ENCODE peak calls at places on chromosomes 11 and 22, in nine cellular contexts. C is testis, L is tibial nerve, B is uterus, Y is HFFc6, Q is right lobe of liver, A is IMR-90, G is ovary, W is K562. I is an unnamed sample.

GRCh38 chr22:26669060-26669481 is 11.7 kb downstream of the MIAT start:
- DNase-seq in C (no peak), L (no peak), B (no peak), Y (peak), Q (no peak), A (peak), G (no peak), W (no peak), I (no peak)

GRCh38 chr22:24875862-24876506 is 70.0 kb downstream of the SGSM1 start:
- DNase-seq in C (peak), L (no peak), B (no peak), Y (no peak), Q (no peak), A (no peak), G (no peak), W (peak), I (peak)

GRCh38 chr11:64536997-64537396 is 54.0 kb upstream of the SLC22A12 start:
- DNase-seq in C (no peak), L (no peak), B (no peak), Y (no peak), Q (no peak), A (no peak), G (no peak), W (no peak), I (no peak)

GRCh38 chr11:34446389-34446788 is 7.7 kb downstream of the CAT start:
- DNase-seq in C (no peak), L (no peak), B (no peak), Y (no peak), Q (no peak), A (no peak), G (no peak), W (peak), I (no peak)

GRCh38 chr11:78318733-78319132 is 98.9 kb downstream of the GAB2 start:
- DNase-seq in C (no peak), L (no peak), B (no peak), Y (no peak), Q (no peak), A (no peak), G (no peak), W (no peak), I (no peak)

GRCh38 chr22:38441620-38442287 is 13.2 kb downstream of the KCNJ4 start:
- DNase-seq in C (no peak), L (no peak), B (no peak), Y (no peak), Q (no peak), A (no peak), G (no peak), W (no peak), I (no peak)

GRCh38 chr11:1748467-1749019 is 1.9 kb downstream of the IFITM10 start:
- DNase-seq in C (no peak), L (no peak), B (no peak), Y (no peak), Q (no peak), A (no peak), G (no peak), W (no peak), I (no peak)

GRCh38 chr22:37983860-37984791 is at the start of gene SOX10:
- DNase-seq in C (no peak), L (no peak), B (no peak), Y (no peak), Q (no peak), A (no peak), G (no peak), W (no peak), I (no peak)

GRCh38 chr11:62727833-62728721 is at the start of gene TTC9C:
- DNase-seq in C (peak), L (peak), B (peak), Y (peak), Q (peak), A (peak), G (peak), W (peak), I (peak)

GRCh38 chr11:117634756-117635593 is 162.0 kb downstream of the DSCAML1 start:
- DNase-seq in C (no peak), L (no peak), B (no peak), Y (peak), Q (no peak), A (no peak), G (no peak), W (no peak), I (no peak)

GRCh38 chr11:965206-965775 is 39.6 kb downstream of the AP2A2 start:
- DNase-seq in C (no peak), L (no peak), B (no peak), Y (no peak), Q (no peak), A (no peak), G (no peak), W (no peak), I (peak)

GRCh38 chr22:30605449-30606110 is 1.4 kb upstream of the TCN2 start:
- DNase-seq in C (peak), L (peak), B (peak), Y (peak), Q (no peak), A (peak), G (peak), W (peak), I (peak)

GRCh38 chr22:48342732-48343131 is 1484.9 kb downstream of the BRD1 start:
- DNase-seq in C (no peak), L (no peak), B (no peak), Y (no peak), Q (peak), A (no peak), G (no peak), W (no peak), I (no peak)

GRCh38 chr22:23533771-23534191 is 46.3 kb downstream of the IGLL1 start:
- DNase-seq in C (no peak), L (no peak), B (no peak), Y (no peak), Q (no peak), A (no peak), G (peak), W (peak), I (no peak)

GRCh38 chr11:20013346-20014066 is 146.8 kb downstream of the DBX1 start:
- DNase-seq in C (no peak), L (no peak), B (no peak), Y (no peak), Q (no peak), A (peak), G (no peak), W (peak), I (no peak)

GRCh38 chr22:36528336-36528735 is 630 bp downstream of the EIF3D start:
- DNase-seq in C (no peak), L (no peak), B (no peak), Y (no peak), Q (peak), A (no peak), G (no peak), W (no peak), I (no peak)

GRCh38 chr11:120612363-120613263 is 101.1 kb downstream of the GRIK4 start:
- DNase-seq in C (no peak), L (no peak), B (no peak), Y (no peak), Q (no peak), A (peak), G (peak), W (no peak), I (peak)

GRCh38 chr11:118536726-118537125 is 5.7 kb downstream of the TMEM25 start:
- DNase-seq in C (no peak), L (no peak), B (no peak), Y (no peak), Q (no peak), A (peak), G (no peak), W (no peak), I (no peak)

GRCh38 chr22:18048041-18048440 is 23.7 kb upstream of the MICAL3 start:
- DNase-seq in C (no peak), L (no peak), B (no peak), Y (no peak), Q (no peak), A (no peak), G (no peak), W (no peak), I (no peak)

GRCh38 chr11:65419460-65419772 is 3.2 kb upstream of the NEAT1 start:
- DNase-seq in C (no peak), L (peak), B (peak), Y (peak), Q (peak), A (no peak), G (peak), W (no peak), I (no peak)

GRCh38 chr11:70360211-70360610 is 38.1 kb upstream of the CTTN start:
- DNase-seq in C (no peak), L (no peak), B (no peak), Y (no peak), Q (no peak), A (no peak), G (no peak), W (no peak), I (no peak)

GRCh38 chr22:17870408-17870807 is 96.1 kb upstream of the BID start:
- DNase-seq in C (no peak), L (no peak), B (no peak), Y (no peak), Q (no peak), A (no peak), G (no peak), W (no peak), I (no peak)

GRCh38 chr22:50657925-50658324 is 14.7 kb upstream of the SHANK3 start:
- DNase-seq in C (no peak), L (no peak), B (no peak), Y (no peak), Q (no peak), A (peak), G (no peak), W (no peak), I (no peak)

GRCh38 chr11:22670803-22671202 is 4.4 kb downstream of the GAS2 start:
- DNase-seq in C (no peak), L (no peak), B (no peak), Y (no peak), Q (no peak), A (peak), G (no peak), W (no peak), I (peak)

GRCh38 chr11:26599421-26599820 is 27.4 kb upstream of the MUC15 start:
- DNase-seq in C (no peak), L (no peak), B (no peak), Y (no peak), Q (no peak), A (no peak), G (no peak), W (no peak), I (no peak)

DNA sequence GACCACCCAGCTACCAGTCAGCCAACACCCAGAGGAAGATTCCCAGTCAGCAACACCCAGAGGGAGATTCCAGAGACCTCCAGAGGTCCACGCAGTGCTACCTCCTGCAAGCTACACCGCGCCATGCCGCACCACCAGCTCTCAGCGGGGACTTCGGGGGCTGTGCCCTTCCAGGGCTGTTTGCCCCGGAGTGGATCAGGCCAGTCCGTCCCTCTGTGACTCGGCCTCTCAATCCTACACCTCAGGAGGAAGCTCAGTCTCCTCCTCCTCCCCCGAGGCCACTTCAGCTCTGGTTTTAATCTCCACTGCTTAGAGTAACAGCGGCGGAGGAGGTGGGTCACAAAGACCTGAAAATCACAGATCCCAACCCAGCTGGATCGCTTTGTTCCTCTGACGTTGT is 68.6 kb downstream of the PHF21B start:
- DNase-seq in C (no peak), L (no peak), B (no peak), Y (no peak), Q (peak), A (no peak), G (no peak), W (no peak), I (no peak)
- TF ChIP-seq CTCF in C (no peak), L (no peak), B (no peak), Y (no peak), Q (no peak), A (no peak), G (no peak), W (no peak), I (no peak)

GRCh38 chr11:13207270-13207664 is 70.3 kb upstream of the BMAL1 start:
- DNase-seq in C (no peak), L (no peak), B (no peak), Y (no peak), Q (no peak), A (no peak), G (no peak), W (no peak), I (no peak)
- TF ChIP-seq CTCF in C (no peak), L (no peak), B (no peak), Y (peak), Q (no peak), A (no peak), G (no peak), W (peak), I (no peak)

GRCh38 chr11:17735823-17736772 is 1.5 kb downstream of the KCNC1 start:
- DNase-seq in C (no peak), L (no peak), B (no peak), Y (no peak), Q (no peak), A (no peak), G (no peak), W (no peak), I (no peak)
- TF ChIP-seq CTCF in C (peak), L (no peak), B (no peak), Y (peak), Q (no peak), A (peak), G (no peak), W (no peak), I (no peak)

GRCh38 chr11:32173435-32173834 is 82.6 kb downstream of the RCN1 start:
- DNase-seq in C (peak), L (peak), B (peak), Y (peak), Q (no peak), A (peak), G (peak), W (peak), I (peak)
- TF ChIP-seq CTCF in C (peak), L (peak), B (peak), Y (peak), Q (peak), A (peak), G (no peak), W (peak), I (peak)

GRCh38 chr11:45089845-45090499 is 56.5 kb upstream of the PRDM11 start:
- DNase-seq in C (no peak), L (no peak), B (no peak), Y (peak), Q (no peak), A (peak), G (no peak), W (no peak), I (no peak)
- TF ChIP-seq CTCF in C (no peak), L (no peak), B (no peak), Y (peak), Q (no peak), A (peak), G (no peak), W (peak), I (no peak)

GRCh38 chr11:27701262-27702105 is 1.2 kb upstream of the BDNF start:
- DNase-seq in C (peak), L (no peak), B (no peak), Y (peak), Q (no peak), A (peak), G (peak), W (peak), I (no peak)

GRCh38 chr11:27710536-27710935 is 10.3 kb upstream of the BDNF start:
- DNase-seq in C (no peak), L (no peak), B (no peak), Y (no peak), Q (no peak), A (peak), G (no peak), W (no peak), I (no peak)

GRCh38 chr11:27703453-27703852 is 3.2 kb upstream of the BDNF start:
- DNase-seq in C (no peak), L (no peak), B (no peak), Y (peak), Q (no peak), A (peak), G (no peak), W (no peak), I (no peak)

GRCh38 chr11:27700351-27701261 is at the start of gene BDNF:
- DNase-seq in C (peak), L (no peak), B (no peak), Y (peak), Q (peak), A (peak), G (peak), W (no peak), I (peak)

DNA sequence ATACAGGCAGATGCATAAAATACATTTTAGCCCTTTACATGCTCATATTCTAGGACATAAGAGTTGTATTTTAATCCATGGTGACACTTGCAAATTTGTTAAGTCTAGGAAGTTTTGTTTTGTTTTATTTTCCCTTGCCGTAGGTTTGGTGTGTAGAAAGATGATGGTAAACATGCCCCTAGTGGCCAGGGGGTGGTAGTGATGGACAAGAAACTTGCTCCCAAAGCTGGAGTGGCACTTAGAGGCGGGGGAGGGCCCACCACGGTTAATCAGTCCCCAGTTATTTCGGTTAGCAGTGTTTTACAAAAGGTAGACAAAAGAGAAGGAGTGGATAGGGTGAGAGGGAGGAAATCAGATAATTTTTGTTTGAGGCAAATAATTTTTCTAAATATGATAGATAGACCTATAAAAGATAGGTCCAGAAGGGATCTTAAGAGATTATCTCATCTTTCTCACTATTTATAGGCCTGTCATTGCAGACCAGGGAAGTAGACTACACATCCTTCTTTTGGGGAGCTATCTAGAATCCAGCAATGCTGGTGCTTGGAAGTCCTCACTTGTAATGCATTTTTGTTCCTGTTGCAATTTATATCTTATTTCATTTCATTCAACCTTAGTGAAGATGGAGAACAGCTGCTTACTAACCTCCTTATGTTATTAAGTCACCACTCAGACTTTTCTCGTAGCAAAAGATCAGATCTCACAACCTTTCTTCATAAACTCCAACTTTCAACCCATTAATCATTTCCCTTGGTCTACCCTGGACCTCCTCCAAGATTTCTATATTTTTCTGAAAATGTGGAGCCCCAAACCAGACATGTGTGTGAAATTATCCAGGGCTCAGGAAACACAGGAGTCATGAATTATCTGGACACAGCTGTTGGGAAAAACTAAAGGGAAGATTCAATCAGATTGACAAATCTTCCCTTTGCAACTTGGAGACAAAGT is 5.9 kb upstream of the BDNF start:
- DNase-seq in C (peak), L (no peak), B (no peak), Y (no peak), Q (no peak), A (peak), G (no peak), W (peak), I (peak)
- TF ChIP-seq CTCF in C (peak), L (no peak), B (peak), Y (peak), Q (peak), A (peak), G (no peak), W (peak), I (peak)

DNA sequence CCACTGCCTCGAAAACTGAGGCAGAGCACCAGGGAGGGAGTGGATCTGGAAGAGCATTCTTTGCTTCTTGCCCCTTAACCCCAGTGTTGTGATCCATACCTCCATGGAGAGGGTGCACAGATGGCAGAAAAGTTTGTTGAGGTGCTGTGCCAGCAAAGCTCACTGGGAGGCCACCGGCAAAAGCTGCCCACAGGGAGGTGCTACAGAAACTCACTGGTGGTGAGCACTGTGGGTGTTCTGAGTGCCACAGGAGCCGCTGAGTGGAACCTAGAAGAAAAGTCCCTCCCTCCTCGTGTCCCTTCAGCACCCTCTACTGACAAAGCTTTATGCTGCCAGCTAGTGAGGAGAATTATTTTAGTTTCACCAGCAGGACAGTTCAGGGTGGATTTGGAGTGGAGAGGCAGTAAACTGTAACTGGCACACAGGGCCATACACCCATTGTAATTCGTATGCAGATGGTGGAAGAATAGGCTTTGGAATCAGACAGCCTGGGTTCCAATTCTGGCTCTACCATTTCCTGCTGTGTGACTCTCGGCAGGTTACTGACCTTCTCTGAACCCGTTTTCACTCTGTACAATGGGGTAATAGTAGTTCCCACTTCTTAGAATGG is 84.6 kb downstream of the SWAP70 start:
- DNase-seq in C (peak), L (peak), B (no peak), Y (peak), Q (no peak), A (peak), G (no peak), W (peak), I (peak)
- TF ChIP-seq CTCF in C (peak), L (peak), B (peak), Y (peak), Q (peak), A (peak), G (peak), W (peak), I (peak)

DNA sequence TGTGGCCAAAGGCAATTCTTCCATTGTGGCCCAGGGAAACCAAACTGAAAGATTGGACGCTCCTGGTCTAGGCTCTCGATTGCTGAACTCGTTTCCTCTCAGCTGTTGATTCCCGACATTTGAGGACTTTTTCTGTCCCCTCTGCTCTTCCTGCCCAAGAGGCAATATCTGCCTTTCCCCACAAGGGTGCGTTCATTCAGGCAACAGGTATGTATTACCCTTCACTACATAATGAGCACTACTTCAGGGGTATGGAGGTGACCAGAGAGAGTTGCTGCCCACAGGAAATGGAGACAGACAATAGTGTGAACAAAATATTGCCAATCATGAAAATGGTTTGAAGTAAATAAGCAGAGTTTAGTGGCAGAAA is 8.2 kb downstream of the PTH start:
- DNase-seq in C (no peak), L (no peak), B (no peak), Y (no peak), Q (no peak), A (peak), G (no peak), W (peak), I (peak)
- TF ChIP-seq CTCF in C (peak), L (no peak), B (no peak), Y (no peak), Q (peak), A (peak), G (no peak), W (peak), I (peak)